ENCODE peak calls at places on chromosomes 5 and 9, in five cellular contexts. B is ELF-1, H is HT-29, Y is BJ, Q is non-pigmented ciliary epithelial cell. I is an unnamed sample.

GRCh38 chr9:88988796-88989641 is 2.2 kb upstream of the S1PR3 start:
- DNase-seq in B (no peak), H (no peak), Y (peak), Q (peak), I (no peak)

GRCh38 chr9:95091574-95091970 is 225.9 kb downstream of the FANCC start:
- DNase-seq in B (peak), H (peak), Y (peak), Q (peak), I (no peak)

GRCh38 chr9:98316445-98317133 is 61.1 kb upstream of the TBC1D2 start:
- DNase-seq in B (no peak), H (no peak), Y (no peak), Q (no peak), I (peak)

GRCh38 chr9:90807006-90807405 is 5.4 kb downstream of the SYK start:
- DNase-seq in B (no peak), H (no peak), Y (no peak), Q (no peak), I (no peak)

GRCh38 chr5:178385472-178385853 is 152.9 kb upstream of the PHYKPL start:
- DNase-seq in B (no peak), H (no peak), Y (no peak), Q (no peak), I (peak)

GRCh38 chr9:94802795-94803194 is 76.3 kb downstream of the AOPEP start:
- DNase-seq in B (peak), H (no peak), Y (no peak), Q (no peak), I (no peak)

GRCh38 chr9:125241863-125242739 is 958 bp upstream of the HSPA5 start:
- DNase-seq in B (no peak), H (no peak), Y (no peak), Q (no peak), I (no peak)

GRCh38 chr5:106862450-106863193 is 808.1 kb downstream of the EFNA5 start:
- DNase-seq in B (no peak), H (peak), Y (no peak), Q (peak), I (peak)

GRCh38 chr9:89538874-89539273 is 41.0 kb upstream of the SEMA4D start:
- DNase-seq in B (no peak), H (peak), Y (no peak), Q (no peak), I (no peak)

GRCh38 chr5:16065810-16066209 is 113.8 kb downstream of the MARCHF11 start:
- DNase-seq in B (no peak), H (no peak), Y (no peak), Q (no peak), I (no peak)

GRCh38 chr9:37002036-37002412 is 32.0 kb downstream of the PAX5 start:
- DNase-seq in B (no peak), H (no peak), Y (no peak), Q (no peak), I (no peak)

GRCh38 chr9:124108216-124108615 is 96.6 kb downstream of the LHX2 start:
- DNase-seq in B (no peak), H (no peak), Y (no peak), Q (no peak), I (no peak)

GRCh38 chr5:83632874-83633273 is 87.8 kb downstream of the HAPLN1 start:
- DNase-seq in B (peak), H (no peak), Y (peak), Q (peak), I (no peak)

GRCh38 chr5:74382115-74382514 is 258.4 kb downstream of the ENC1 start:
- DNase-seq in B (no peak), H (no peak), Y (no peak), Q (no peak), I (no peak)

I was measured in mesendoderm.